ENCODE peak calls at places on chromosomes 1 and 21, in eight cellular contexts. D, C, N, R, Y, T, B and F are unnamed samples.

GRCh38 chr1:41365320-41365633 is 4.0 kb downstream of the FOXO6 start:
- DNase-seq in D (no peak), C (no peak), N (no peak), R (no peak), Y (no peak), T (no peak), B (no peak), F (no peak)

GRCh38 chr1:231206856-231207255 is 34.2 kb upstream of the GNPAT start:
- DNase-seq in D (no peak), C (no peak), N (no peak), R (no peak), Y (no peak), T (no peak), B (no peak), F (no peak)

GRCh38 chr1:26537951-26538352 is 8.4 kb downstream of the RPS6KA1 start:
- DNase-seq in D (peak), C (peak), N (no peak), R (no peak), Y (no peak), T (no peak), B (peak), F (no peak)

GRCh38 chr1:119462964-119463363 is 44.0 kb upstream of the HSD3B1 start:
- DNase-seq in D (no peak), C (no peak), N (no peak), R (no peak), Y (no peak), T (no peak), B (no peak), F (no peak)

GRCh38 chr1:64851664-64852063 is 106.8 kb downstream of the RAVER2 start:
- DNase-seq in D (no peak), C (no peak), N (no peak), R (no peak), Y (no peak), T (no peak), B (no peak), F (no peak)

GRCh38 chr1:84478876-84479868 is at the start of gene RPF1:
- DNase-seq in D (peak), C (peak), N (peak), R (peak), Y (peak), T (peak), B (peak), F (peak)

GRCh38 chr1:1359668-1360468 is 1.5 kb upstream of the MXRA8 start:
- DNase-seq in D (peak), C (peak), N (no peak), R (peak), Y (peak), T (peak), B (no peak), F (no peak)

GRCh38 chr1:222018051-222018450 is 276.2 kb upstream of the DUSP10 start:
- DNase-seq in D (no peak), C (no peak), N (no peak), R (no peak), Y (no peak), T (no peak), B (no peak), F (no peak)

GRCh38 chr1:43316738-43317520 is 16.1 kb downstream of the TIE1 start:
- DNase-seq in D (no peak), C (no peak), N (no peak), R (no peak), Y (no peak), T (no peak), B (no peak), F (no peak)

GRCh38 chr1:24928631-24929090 is 1.4 kb downstream of the RUNX3 start:
- DNase-seq in D (no peak), C (no peak), N (no peak), R (no peak), Y (peak), T (no peak), B (peak), F (peak)

GRCh38 chr21:40967771-40968170 is 120.8 kb upstream of the DSCAM start:
- DNase-seq in D (no peak), C (no peak), N (no peak), R (no peak), Y (no peak), T (no peak), B (no peak), F (no peak)

GRCh38 chr1:31390071-31390470 is 17.2 kb upstream of the FABP3 start:
- DNase-seq in D (no peak), C (no peak), N (no peak), R (no peak), Y (peak), T (no peak), B (no peak), F (no peak)

GRCh38 chr1:187409341-187409740 is 580.6 kb downstream of the PLA2G4A start:
- DNase-seq in D (no peak), C (peak), N (no peak), R (no peak), Y (no peak), T (no peak), B (no peak), F (no peak)

GRCh38 chr1:187411118-187411517 is 582.4 kb downstream of the PLA2G4A start:
- DNase-seq in D (no peak), C (no peak), N (no peak), R (no peak), Y (no peak), T (no peak), B (no peak), F (no peak)

GRCh38 chr1:187413770-187414169 is 585.0 kb downstream of the PLA2G4A start:
- DNase-seq in D (peak), C (no peak), N (peak), R (no peak), Y (no peak), T (no peak), B (no peak), F (no peak)

DNA sequence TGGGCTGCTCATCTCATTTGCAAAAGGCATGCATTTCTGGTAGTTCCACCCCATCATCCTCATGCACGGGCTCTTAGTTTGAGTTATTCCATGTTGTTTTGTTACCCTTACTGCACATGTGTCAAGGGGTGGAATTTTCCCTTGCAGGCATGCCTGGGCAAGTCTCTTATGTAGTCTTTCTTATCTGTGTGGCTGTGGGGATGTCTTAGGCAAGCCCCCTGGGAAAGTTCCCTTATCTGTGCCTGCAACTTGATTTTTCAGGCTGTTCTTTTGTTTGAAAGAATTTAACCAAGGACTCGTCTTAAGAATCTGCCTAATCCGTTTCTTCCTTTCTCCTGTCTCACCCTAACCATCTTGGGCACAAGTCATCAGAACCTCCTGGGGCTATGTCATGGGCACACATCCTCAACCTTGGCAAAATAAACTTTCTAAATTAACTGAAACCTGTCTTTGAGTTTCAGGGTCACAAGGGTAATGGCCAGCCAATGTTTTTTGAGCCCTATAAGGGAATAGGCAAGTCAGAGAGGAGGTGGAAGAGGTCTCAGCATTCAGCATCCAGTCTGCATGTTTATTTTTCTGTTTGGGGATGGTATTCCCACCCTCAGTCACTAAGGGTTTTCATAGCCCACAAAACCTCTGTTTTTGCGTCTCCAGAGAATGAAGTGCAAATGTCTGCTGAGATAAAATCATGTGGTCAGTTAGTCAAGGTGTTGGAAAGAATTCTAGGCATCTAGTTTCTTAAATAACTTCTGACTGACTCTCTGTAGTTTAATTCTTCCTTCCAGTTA is 579.7 kb downstream of the PLA2G4A start:
- DNase-seq in D (no peak), C (peak), N (no peak), R (no peak), Y (no peak), T (no peak), B (no peak), F (no peak)
- H3K4me3 ChIP-seq in D (no peak), C (no peak), N (no peak), R (no peak), Y (no peak), T (no peak), B (no peak), F (no peak)

GRCh38 chr1:202158810-202159533 is 1.4 kb downstream of the PTPN7 start:
- DNase-seq in D (no peak), C (no peak), N (no peak), R (no peak), Y (no peak), T (no peak), B (peak), F (no peak)
- H3K4me3 ChIP-seq in D (no peak), C (no peak), N (no peak), R (no peak), Y (no peak), T (no peak), B (peak), F (peak)

GRCh38 chr21:35136106-35136505 is 87.0 kb upstream of the RUNX1 start:
- DNase-seq in D (no peak), C (no peak), N (no peak), R (no peak), Y (no peak), T (no peak), B (no peak), F (no peak)

GRCh38 chr21:35142036-35142825 is 93.1 kb upstream of the RUNX1 start:
- DNase-seq in D (no peak), C (peak), N (no peak), R (no peak), Y (no peak), T (no peak), B (no peak), F (no peak)

GRCh38 chr21:35139382-35139715 is 90.2 kb upstream of the RUNX1 start:
- DNase-seq in D (no peak), C (no peak), N (no peak), R (no peak), Y (no peak), T (no peak), B (no peak), F (no peak)

GRCh38 chr21:35136586-35137254 is 87.6 kb upstream of the RUNX1 start:
- DNase-seq in D (peak), C (peak), N (peak), R (no peak), Y (no peak), T (no peak), B (no peak), F (no peak)

DNA sequence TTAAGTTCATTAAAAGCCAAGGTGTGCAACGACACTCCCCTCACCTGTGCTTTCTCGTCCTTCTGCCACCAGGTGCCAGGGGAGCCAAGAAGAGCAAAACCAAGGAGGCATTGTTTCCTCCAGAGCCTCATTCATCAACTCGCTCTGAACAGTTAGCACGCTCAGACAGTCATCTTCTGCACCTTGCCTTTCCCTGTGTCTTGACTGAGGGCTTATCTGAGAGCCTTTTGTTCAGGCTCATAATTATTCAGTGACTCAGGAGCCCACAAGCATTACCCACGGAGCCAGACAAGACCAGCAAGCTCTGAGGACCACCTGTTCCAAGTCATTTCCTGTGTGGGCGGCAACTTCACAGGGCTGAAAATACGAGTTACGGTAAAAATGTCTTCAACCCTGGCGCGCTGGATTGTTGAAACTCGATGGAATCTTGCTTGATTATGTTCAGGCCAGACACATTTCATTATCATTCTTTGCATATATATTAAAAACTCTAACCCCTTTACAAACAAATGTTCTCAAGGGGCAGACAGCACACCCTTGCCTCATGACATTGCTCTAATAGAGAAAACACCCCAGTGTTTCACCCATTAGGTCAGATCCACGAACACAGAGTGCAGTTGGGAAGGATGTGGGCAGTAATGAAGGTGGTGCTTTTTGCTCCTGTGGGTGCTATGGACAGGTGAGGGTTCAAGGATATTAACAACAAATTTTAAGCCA is 89.7 kb upstream of the RUNX1 start:
- DNase-seq in D (peak), C (peak), N (peak), R (no peak), Y (no peak), T (no peak), B (peak), F (peak)
- H3K4me3 ChIP-seq in D (no peak), C (no peak), N (peak), R (no peak), Y (no peak), T (no peak), B (peak), F (peak)

GRCh38 chr1:151855997-151856396 is 2.5 kb upstream of the THEM5 start:
- DNase-seq in D (no peak), C (no peak), N (no peak), R (no peak), Y (no peak), T (no peak), B (no peak), F (no peak)
- H3K4me3 ChIP-seq in D (no peak), C (no peak), N (no peak), R (no peak), Y (no peak), T (no peak), B (no peak), F (no peak)

GRCh38 chr1:168387781-168388760 is 107.4 kb downstream of the TBX19 start:
- DNase-seq in D (no peak), C (no peak), N (no peak), R (no peak), Y (no peak), T (no peak), B (no peak), F (peak)
- H3K4me3 ChIP-seq in D (no peak), C (no peak), N (no peak), R (no peak), Y (no peak), T (no peak), B (no peak), F (no peak)

DNA sequence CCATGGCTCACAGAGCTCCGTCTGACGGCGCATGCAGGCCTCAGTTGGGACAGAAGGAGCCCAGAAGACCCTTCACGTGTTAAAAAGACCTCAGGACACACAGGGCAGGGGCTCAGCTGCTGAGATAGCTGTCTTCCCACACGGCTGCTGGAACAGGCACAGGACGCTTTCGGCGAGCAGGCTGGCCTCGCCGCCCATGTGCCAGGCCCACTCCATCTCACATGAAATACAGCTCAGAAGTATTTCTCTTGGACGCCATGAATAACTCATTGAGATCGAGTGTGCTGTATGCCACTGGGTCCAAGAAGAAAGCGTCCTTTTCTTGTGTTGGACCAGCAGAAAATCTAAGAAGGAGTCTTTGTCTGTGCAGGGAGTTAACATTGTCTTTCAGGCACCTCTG is 69.6 kb downstream of the SIM2 start:
- DNase-seq in D (no peak), C (no peak), N (no peak), R (no peak), Y (no peak), T (no peak), B (no peak), F (no peak)
- H3K4me3 ChIP-seq in D (no peak), C (no peak), N (no peak), R (no peak), Y (no peak), T (no peak), B (no peak), F (no peak)

GRCh38 chr1:160795951-160796383 is at the start of gene LY9:
- DNase-seq in D (no peak), C (no peak), N (no peak), R (no peak), Y (peak), T (no peak), B (peak), F (peak)
- H3K4me3 ChIP-seq in D (no peak), C (no peak), N (no peak), R (no peak), Y (no peak), T (no peak), B (peak), F (peak)

DNA sequence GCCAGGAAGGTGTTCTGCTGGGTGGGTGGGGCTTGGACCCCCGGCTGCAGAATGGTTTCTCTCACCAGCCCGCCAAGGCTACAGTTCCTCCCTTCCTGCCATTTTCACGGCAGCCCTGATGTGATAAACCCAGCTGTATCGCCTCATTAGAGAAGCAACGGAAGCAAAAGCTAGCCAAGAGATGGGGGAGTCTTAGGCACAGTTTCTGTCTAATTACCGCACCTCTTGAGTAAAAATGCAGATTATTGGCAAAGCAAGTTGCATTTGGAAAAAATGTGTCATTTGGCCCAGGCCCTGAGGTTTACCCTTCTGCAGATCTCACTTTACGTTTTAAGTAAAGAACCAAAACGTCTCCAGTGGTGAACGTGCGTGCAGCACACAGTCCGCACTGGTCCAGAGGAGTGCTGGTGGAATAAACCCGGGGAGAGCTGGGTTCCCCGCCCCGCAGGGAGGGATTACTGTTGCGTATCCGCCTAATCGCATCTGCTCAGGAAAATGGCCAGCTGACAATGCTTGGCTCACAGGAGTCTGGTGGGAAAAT is 109.9 kb downstream of the GALNT2 start:
- DNase-seq in D (peak), C (peak), N (no peak), R (peak), Y (no peak), T (peak), B (no peak), F (peak)
- H3K4me3 ChIP-seq in D (peak), C (peak), N (no peak), R (peak), Y (no peak), T (peak), B (no peak), F (peak)

GRCh38 chr1:71561729-71562128 is 480.9 kb upstream of the ZRANB2 start:
- DNase-seq in D (peak), C (peak), N (no peak), R (no peak), Y (no peak), T (no peak), B (no peak), F (no peak)

GRCh38 chr1:71562298-71562697 is 481.5 kb upstream of the ZRANB2 start:
- DNase-seq in D (no peak), C (no peak), N (no peak), R (no peak), Y (no peak), T (no peak), B (no peak), F (no peak)

GRCh38 chr1:71559880-71560279 is 479.0 kb upstream of the ZRANB2 start:
- DNase-seq in D (no peak), C (no peak), N (no peak), R (no peak), Y (no peak), T (no peak), B (no peak), F (no peak)

GRCh38 chr1:71565267-71565666 is 484.4 kb upstream of the ZRANB2 start:
- DNase-seq in D (peak), C (peak), N (no peak), R (no peak), Y (no peak), T (no peak), B (no peak), F (no peak)

DNA sequence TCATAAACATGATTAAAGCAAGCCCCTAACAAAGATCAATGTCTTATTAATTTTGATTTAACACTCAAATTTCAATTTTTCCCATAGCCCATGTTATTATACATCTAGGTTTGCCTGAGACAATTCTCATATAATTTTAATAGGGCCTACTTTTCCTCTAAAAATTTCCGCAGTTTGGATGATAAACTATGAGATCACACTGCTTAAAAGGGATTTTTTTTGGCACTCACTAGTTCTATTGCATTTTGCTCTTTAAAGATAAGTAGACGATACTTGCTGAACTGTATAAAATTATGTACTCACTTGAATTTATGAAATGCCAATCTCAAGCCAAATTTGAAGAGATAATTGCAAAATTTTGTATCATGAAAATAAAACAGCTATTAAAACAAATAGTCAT is 480.4 kb upstream of the ZRANB2 start:
- DNase-seq in D (peak), C (peak), N (no peak), R (no peak), Y (no peak), T (no peak), B (no peak), F (no peak)
- H3K4me3 ChIP-seq in D (no peak), C (no peak), N (no peak), R (no peak), Y (no peak), T (no peak), B (no peak), F (no peak)

GRCh38 chr1:226704169-226704921 is 34.7 kb downstream of the ITPKB start:
- DNase-seq in D (no peak), C (no peak), N (no peak), R (no peak), Y (no peak), T (no peak), B (no peak), F (no peak)
- H3K4me3 ChIP-seq in D (no peak), C (no peak), N (no peak), R (no peak), Y (no peak), T (no peak), B (peak), F (peak)